ENCODE peak calls at places on chromosome 10, in ten cellular contexts. J is suprapubic skin; F is GM12878; I is kidney; B is CD8-positive, alpha-beta memory T cell; C is mammary epithelial cell; N is SK-N-SH; L is BE2C; Y is esophagus squamous epithelium; X is heart right ventricle. M is an unnamed sample.

GRCh38 chr10:3500408-3500856 is 284.6 kb downstream of the KLF6 start:
- DNase-seq in C (peak; percentile 60), B (no peak), I (no peak), J (peak; percentile 91), L (no peak), N (no peak), X (peak; percentile 73), F (no peak), Y (no peak), M (peak; percentile 59)

GRCh38 chr10:86298501-86299001 is 68.0 kb downstream of the GRID1 start:
- DNase-seq in B (no peak), C (no peak), J (peak; percentile 58), F (no peak), X (no peak), I (no peak), Y (no peak), N (no peak), L (no peak), M (no peak)

GRCh38 chr10:102652170-102652926 is 8.1 kb downstream of the TRIM8 start:
- DNase-seq in L (no peak), F (peak; percentile 75), J (no peak), Y (no peak), N (no peak), I (peak; percentile 25), C (no peak), X (no peak), B (no peak), M (no peak)

GRCh38 chr10:98885380-98885779 is 350.3 kb downstream of the HPSE2 start:
- DNase-seq in I (no peak), N (no peak), C (no peak), F (no peak), L (no peak), Y (no peak), X (no peak), B (no peak), J (no peak), M (no peak)

GRCh38 chr10:61157182-61157581 is 213.2 kb upstream of the RHOBTB1 start:
- DNase-seq in Y (no peak), J (no peak), N (no peak), I (no peak), X (no peak), F (no peak), L (no peak), B (no peak), C (no peak), M (no peak)

GRCh38 chr10:30463944-30464451 is 30.0 kb downstream of the MAP3K8 start:
- DNase-seq in I (no peak), L (no peak), C (peak; percentile 18), X (no peak), F (no peak), N (no peak), J (no peak), Y (no peak), B (no peak), M (no peak)

GRCh38 chr10:12631216-12631615 is 281.9 kb downstream of the CAMK1D start:
- DNase-seq in J (peak; percentile 6), X (no peak), Y (no peak), N (no peak), B (no peak), F (no peak), I (no peak), C (peak; percentile 41), L (no peak), M (no peak)

GRCh38 chr10:90862908-90863514 is 5.2 kb upstream of the HTR7 start:
- DNase-seq in X (no peak), B (no peak), Y (no peak), J (no peak), I (no peak), N (peak; percentile 43), C (peak; percentile 35), L (peak; percentile 21), F (no peak), M (no peak)

GRCh38 chr10:108250954-108251620 is 1086.6 kb upstream of the SORCS1 start:
- DNase-seq in F (no peak), J (no peak), I (no peak), N (peak; percentile 11), L (peak; percentile 72), B (no peak), C (peak; percentile 54), Y (no peak), X (no peak), M (no peak)

GRCh38 chr10:106547047-106547635 is 617.4 kb downstream of the SORCS1 start:
- DNase-seq in L (no peak), C (no peak), N (no peak), J (no peak), Y (no peak), F (no peak), I (no peak), B (no peak), X (no peak), M (no peak)

GRCh38 chr10:33719005-33719703 is 384.7 kb upstream of the NRP1 start:
- DNase-seq in J (no peak), Y (no peak), I (no peak), F (no peak), C (no peak), B (no peak), L (peak; percentile 51), N (no peak), X (peak; percentile 16), M (no peak)

GRCh38 chr10:1403508-1404230 is 333.7 kb downstream of the ADARB2 start:
- DNase-seq in L (peak; percentile 25), F (no peak), C (no peak), B (no peak), N (no peak), I (no peak), X (no peak), Y (no peak), J (no peak), M (no peak)

GRCh38 chr10:17923728-17924127 is 28.0 kb upstream of the SLC39A12 start:
- DNase-seq in Y (no peak), X (no peak), I (no peak), F (no peak), L (no peak), N (no peak), B (no peak), C (peak; percentile 83), J (no peak), M (no peak)

DNA sequence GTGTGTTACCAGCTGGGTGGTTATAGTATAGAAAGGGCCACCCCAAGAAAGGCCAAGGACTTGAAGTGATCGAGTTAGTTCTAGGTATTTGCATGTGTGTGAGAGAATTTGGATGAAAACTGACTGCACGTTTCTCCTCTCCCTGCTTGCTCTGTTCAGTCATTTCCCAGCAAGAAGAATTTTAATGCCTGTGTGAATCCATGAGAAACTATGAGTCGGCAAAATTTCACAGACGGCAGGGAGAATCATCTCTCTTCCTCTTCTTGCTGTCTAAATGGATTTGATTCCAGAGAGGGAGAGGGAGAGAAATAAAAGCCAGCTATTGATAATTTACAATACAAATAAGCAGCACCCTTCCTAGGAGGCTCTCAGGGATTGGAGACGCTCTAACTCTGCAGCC is 183.4 kb downstream of the TCF7L2 start:
- DNase-seq in L (no peak), X (no peak), Y (no peak), F (no peak), J (no peak), N (no peak), B (no peak), I (no peak), C (no peak), M (no peak)
- H3K4me1 ChIP-seq in L (peaks cover 27% of the 10 kb centered on the region), X (no peaks in the 10 kb centered on the region), Y (peaks cover 10% of the 10 kb centered on the region), F (no peaks in the 10 kb centered on the region), J (peaks cover 6% of the 10 kb centered on the region), N (peaks cover 18% of the 10 kb centered on the region), B (no peaks in the 10 kb centered on the region), I (peaks cover 12% of the 10 kb centered on the region), C (peaks cover 7% of the 10 kb centered on the region), M (peaks cover 3% of the 10 kb centered on the region)

GRCh38 chr10:97490592-97490991 is 7.6 kb downstream of the MMS19 start:
- DNase-seq in L (no peak), F (no peak), B (no peak), C (no peak), I (no peak), X (peak; percentile 54), N (no peak), J (no peak), Y (no peak), M (peak; percentile 48)
- H3K4me1 ChIP-seq in L (no peaks in the 10 kb centered on the region), F (no peaks in the 10 kb centered on the region), B (peaks cover 26% of the 10 kb centered on the region), C (peaks cover 9% of the 10 kb centered on the region), I (peaks cover 17% of the 10 kb centered on the region), X (peaks cover 53% of the 10 kb centered on the region), N (peaks cover 12% of the 10 kb centered on the region), J (peaks cover 25% of the 10 kb centered on the region), Y (peaks cover 20% of the 10 kb centered on the region), M (peaks cover 57% of the 10 kb centered on the region)

DNA sequence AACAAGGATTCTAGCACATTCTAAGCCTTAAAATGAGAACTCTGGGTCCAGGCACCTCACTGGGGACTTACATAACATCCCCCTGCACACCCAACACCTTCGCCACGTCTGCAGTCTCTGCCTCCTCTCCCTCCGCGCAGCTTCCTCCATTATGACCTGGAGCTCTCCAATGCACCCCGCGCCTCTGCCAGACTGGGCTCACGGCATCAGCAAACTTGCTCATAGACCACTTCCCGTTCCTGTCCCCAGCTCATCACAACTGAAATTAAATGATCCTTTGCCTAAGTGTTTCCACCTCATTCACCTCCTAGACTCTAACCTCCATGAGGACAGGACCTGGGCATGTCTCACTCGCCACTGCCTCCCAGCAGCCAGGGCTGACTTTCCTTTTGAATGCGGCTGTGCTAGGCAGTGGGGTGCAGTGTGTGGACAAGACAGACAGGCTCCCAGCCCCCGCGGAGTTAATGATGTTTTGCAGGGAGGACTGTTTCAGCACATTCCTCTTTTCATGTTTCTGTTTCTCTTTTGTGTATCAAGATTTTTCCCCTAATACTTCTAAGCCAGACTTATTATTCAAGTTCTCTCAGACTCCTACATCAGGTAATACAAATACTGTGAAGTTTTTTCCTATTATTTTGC is 18.8 kb downstream of the CHST15 start:
- DNase-seq in N (no peak), F (no peak), X (no peak), J (no peak), B (no peak), C (no peak), I (no peak), Y (no peak), L (no peak), M (no peak)
- H3K4me1 ChIP-seq in N (no peaks in the 10 kb centered on the region), F (peaks cover 5% of the 10 kb centered on the region), X (no peaks in the 10 kb centered on the region), J (peaks cover 15% of the 10 kb centered on the region), B (peaks cover 16% of the 10 kb centered on the region), C (peaks cover 6% of the 10 kb centered on the region), I (peaks cover 12% of the 10 kb centered on the region), Y (peaks cover 25% of the 10 kb centered on the region), L (peaks cover 48% of the 10 kb centered on the region), M (peaks cover 21% of the 10 kb centered on the region)

GRCh38 chr10:35501923-35502322 is 103.2 kb upstream of the GJD4 start:
- DNase-seq in B (no peak), X (no peak), N (no peak), Y (no peak), C (no peak), F (no peak), I (no peak), L (no peak), J (no peak), M (no peak)

GRCh38 chr10:35493196-35494118 is 111.7 kb upstream of the GJD4 start:
- DNase-seq in X (no peak), B (no peak), F (no peak), Y (no peak), L (no peak), I (no peak), J (no peak), C (peak; percentile 5), N (no peak), M (peak; percentile 40)

GRCh38 chr10:35498693-35499092 is 106.4 kb upstream of the GJD4 start:
- DNase-seq in L (no peak), J (no peak), Y (no peak), X (no peak), N (no peak), I (no peak), C (peak; percentile 5), F (no peak), B (no peak), M (no peak)

GRCh38 chr10:35495521-35496238 is 109.5 kb upstream of the GJD4 start:
- DNase-seq in I (no peak), L (no peak), B (no peak), Y (no peak), N (peak; percentile 34), F (no peak), X (no peak), C (peak; percentile 4), J (no peak), M (no peak)

GRCh38 chr10:35497909-35498308 is 107.2 kb upstream of the GJD4 start:
- DNase-seq in F (no peak), J (no peak), X (no peak), Y (no peak), C (no peak), B (no peak), N (no peak), L (no peak), I (no peak), M (no peak)
- H3K4me1 ChIP-seq in F (peaks cover 22% of the 10 kb centered on the region), J (peaks cover 23% of the 10 kb centered on the region), X (peaks cover 33% of the 10 kb centered on the region), Y (peaks cover 6% of the 10 kb centered on the region), C (peaks cover 10% of the 10 kb centered on the region), B (peaks cover 13% of the 10 kb centered on the region), N (peaks cover 7% of the 10 kb centered on the region), L (peaks cover 14% of the 10 kb centered on the region), I (peaks cover 20% of the 10 kb centered on the region), M (peaks cover 49% of the 10 kb centered on the region)

M was measured in gastrocnemius medialis.